ENCODE peak calls at places on chromosome 13, in five cellular contexts. C is endodermal cell; W is cardiac muscle cell; G is CD4-positive, CD25-positive, alpha-beta regulatory T cell; E is aorta. M is an unnamed sample.

GRCh38 chr13:43428545-43429287 is 358.1 kb downstream of the ENOX1 start:
- DNase-seq in C (peak; percentile 53), W (peak; percentile 51), G (no peak), E (no peak), M (no peak)

GRCh38 chr13:45368571-45368970 is 27.6 kb upstream of the TPT1 start:
- DNase-seq in C (no peak), W (no peak), G (no peak), E (no peak), M (no peak)

GRCh38 chr13:93690139-93690538 is 463.5 kb downstream of the GPC6 start:
- DNase-seq in C (peak; percentile 60), W (peak; percentile 75), G (no peak), E (no peak), M (peak; percentile 48)

GRCh38 chr13:46622918-46623256 is 69.9 kb downstream of the LRCH1 start:
- DNase-seq in C (no peak), W (no peak), G (no peak), E (no peak), M (peak; percentile 86)

GRCh38 chr13:101875717-101876393 is 423.4 kb downstream of the ITGBL1 start:
- DNase-seq in C (no peak), W (no peak), G (no peak), E (no peak), M (peak; percentile 0)

GRCh38 chr13:71632721-71633120 is 234.3 kb downstream of the DACH1 start:
- DNase-seq in C (no peak), W (no peak), G (no peak), E (no peak), M (no peak)

GRCh38 chr13:76813874-76814273 is 72.3 kb downstream of the KCTD12 start:
- DNase-seq in C (no peak), W (no peak), G (no peak), E (no peak), M (no peak)

GRCh38 chr13:95754069-95754468 is 77.1 kb downstream of the DNAJC3 start:
- DNase-seq in C (no peak), W (no peak), G (no peak), E (no peak), M (peak; percentile 28)

GRCh38 chr13:60590775-60591174 is 193.8 kb downstream of the TDRD3 start:
- DNase-seq in C (no peak), W (no peak), G (no peak), E (no peak), M (no peak)

GRCh38 chr13:74134777-74135305 is 637 bp upstream of the KLF12 start:
- DNase-seq in C (no peak), W (peak; percentile 71), G (peak; percentile 46), E (peak; percentile 88), M (no peak)

GRCh38 chr13:54733639-54734038 is 1705.0 kb downstream of the OLFM4 start:
- DNase-seq in C (peak; percentile 62), W (peak; percentile 24), G (no peak), E (no peak), M (no peak)

GRCh38 chr13:23621316-23621645 is 51.1 kb downstream of the TNFRSF19 start:
- DNase-seq in C (no peak), W (no peak), G (no peak), E (no peak), M (peak; percentile 42)

GRCh38 chr13:107144432-107144831 is 576.5 kb upstream of the ARGLU1 start:
- DNase-seq in C (no peak), W (no peak), G (no peak), E (no peak), M (no peak)

GRCh38 chr13:30021611-30022010 is 171.2 kb upstream of the UBL3 start:
- DNase-seq in C (no peak), W (no peak), G (no peak), E (no peak), M (peak; percentile 12)

GRCh38 chr13:68176486-68176885 is 946.4 kb upstream of the PCDH9 start:
- DNase-seq in C (no peak), W (no peak), G (no peak), E (no peak), M (peak; percentile 42)

GRCh38 chr13:94369862-94370491 is 109.5 kb downstream of the DCT start:
- DNase-seq in C (no peak), W (no peak), G (no peak), E (no peak), M (peak; percentile 52)

GRCh38 chr13:43339843-43340550 is 316.6 kb downstream of the DNAJC15 start:
- DNase-seq in C (no peak), W (no peak), G (no peak), E (no peak), M (peak; percentile 34)

GRCh38 chr13:94351292-94352000 is 128.0 kb downstream of the DCT start:
- DNase-seq in C (no peak), W (no peak), G (no peak), E (no peak), M (peak; percentile 64)

GRCh38 chr13:59931621-59932020 is 232.1 kb downstream of the DIAPH3 start:
- DNase-seq in C (no peak), W (no peak), G (no peak), E (no peak), M (no peak)

GRCh38 chr13:26011996-26012688 is 39.7 kb downstream of the SHISA2 start:
- DNase-seq in C (no peak), W (no peak), G (peak; percentile 69), E (no peak), M (no peak)

GRCh38 chr13:77448689-77449088 is 86.8 kb upstream of the SCEL start:
- DNase-seq in C (peak; percentile 61), W (no peak), G (no peak), E (no peak), M (no peak)

GRCh38 chr13:87674143-87674772 is 3.1 kb downstream of the SLITRK5 start:
- DNase-seq in C (peak; percentile 55), W (peak; percentile 14), G (no peak), E (no peak), M (no peak)

GRCh38 chr13:32889986-32890565 is 126.1 kb upstream of the KL start:
- DNase-seq in C (no peak), W (no peak), G (no peak), E (no peak), M (peak; percentile 38)

GRCh38 chr13:20525144-20525600 is 485 bp downstream of the CRYL1 start:
- DNase-seq in C (peak; percentile 63), W (peak; percentile 29), G (peak; percentile 54), E (peak; percentile 81), M (peak; percentile 12)

GRCh38 chr13:112714366-112714765 is 24.5 kb downstream of the ATP11A start:
- DNase-seq in C (no peak), W (no peak), G (no peak), E (no peak), M (no peak)

GRCh38 chr13:112648101-112648500 is 41.7 kb upstream of the ATP11A start:
- DNase-seq in C (peak; percentile 42), W (no peak), G (no peak), E (no peak), M (no peak)

GRCh38 chr13:73934215-73934623 is 200.0 kb downstream of the KLF12 start:
- DNase-seq in C (no peak), W (no peak), G (no peak), E (no peak), M (no peak)

GRCh38 chr13:38008636-38009035 is 139.1 kb upstream of the TRPC4 start:
- DNase-seq in C (no peak), W (peak; percentile 62), G (no peak), E (no peak), M (no peak)

GRCh38 chr13:39269004-39269403 is 230.7 kb downstream of the NHLRC3 start:
- DNase-seq in C (no peak), W (no peak), G (no peak), E (no peak), M (no peak)
- H3K4me3 ChIP-seq in C (no peak overlapping the region), W (no peak overlapping the region), G (no peak overlapping the region), E (no peak overlapping the region), M (no peak overlapping the region)

DNA sequence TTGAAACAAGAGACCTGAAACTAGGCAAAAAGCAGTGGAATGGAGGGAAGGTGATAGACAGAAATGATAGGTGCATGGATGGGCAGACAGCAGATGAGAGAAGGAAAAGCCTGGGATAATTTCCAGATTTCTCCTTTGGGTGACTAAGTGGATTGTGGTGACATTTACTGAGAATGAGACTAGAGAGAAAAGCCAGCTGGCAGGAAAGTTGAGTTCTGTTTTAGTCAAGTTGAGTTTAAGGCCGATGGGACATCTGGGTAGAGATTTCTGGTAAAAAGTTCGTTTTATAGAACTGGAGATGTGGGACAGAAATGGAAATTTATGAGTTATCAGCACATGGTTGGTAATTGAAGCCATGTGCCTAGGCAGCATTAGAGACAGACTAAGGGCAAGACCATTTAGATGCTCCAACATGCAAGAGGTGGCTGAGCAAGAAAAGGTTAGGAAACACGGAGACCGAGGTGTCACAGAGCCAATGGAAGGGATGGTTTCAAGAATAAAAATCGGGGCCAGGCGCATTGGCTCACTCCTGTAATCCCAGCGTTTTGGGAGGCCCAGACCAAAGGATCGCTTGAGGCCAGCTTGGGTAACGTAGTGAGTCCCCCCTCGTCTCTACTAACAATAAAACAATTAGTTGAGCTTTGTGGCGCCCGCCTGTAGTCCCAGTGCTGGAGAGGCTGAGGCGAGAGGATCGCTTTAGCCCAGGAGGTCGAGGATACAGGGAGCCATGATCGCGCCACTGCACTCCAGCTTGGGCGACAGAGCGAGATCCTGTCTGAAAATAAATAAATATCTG is 9.6 kb upstream of the DGKH start:
- DNase-seq in C (no peak), W (no peak), G (no peak), E (no peak), M (no peak)
- H3K4me3 ChIP-seq in C (peak overlapping the region; percentile 89), W (peak overlapping the region; percentile 55), G (peak overlapping the region; percentile 89), E (no peak overlapping the region), M (peak overlapping the region; percentile 85)

GRCh38 chr13:100154835-100155463 is 66.1 kb downstream of the PCCA start:
- DNase-seq in C (no peak), W (no peak), G (no peak), E (no peak), M (no peak)

GRCh38 chr13:100163375-100163774 is 74.5 kb downstream of the PCCA start:
- DNase-seq in C (no peak), W (no peak), G (no peak), E (no peak), M (no peak)

GRCh38 chr13:100158569-100158968 is 69.7 kb downstream of the PCCA start:
- DNase-seq in C (no peak), W (no peak), G (no peak), E (no peak), M (no peak)

GRCh38 chr13:100156786-100157185 is 67.9 kb downstream of the PCCA start:
- DNase-seq in C (no peak), W (no peak), G (no peak), E (no peak), M (peak; percentile 31)

DNA sequence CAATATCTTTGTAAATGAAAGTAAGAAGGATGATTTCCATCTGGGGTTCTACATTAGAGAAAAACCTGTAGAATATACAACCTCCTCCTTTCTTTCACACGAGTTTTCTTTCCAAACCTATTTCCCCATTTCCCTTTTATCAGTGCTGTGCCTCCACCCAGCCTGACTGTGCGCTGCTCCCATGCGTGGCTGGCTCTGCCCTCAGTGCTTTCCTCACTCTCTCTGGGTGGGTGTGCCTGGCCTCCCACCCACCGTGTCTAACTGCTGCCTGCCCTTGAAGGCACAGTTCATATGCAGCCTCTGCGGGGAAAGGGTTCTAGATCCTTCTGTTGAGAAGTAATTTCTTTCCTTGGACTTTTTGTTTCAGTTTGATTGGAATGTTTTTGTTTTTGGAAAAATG is 70.7 kb downstream of the PCCA start:
- DNase-seq in C (no peak), W (no peak), G (no peak), E (no peak), M (no peak)
- H3K4me3 ChIP-seq in C (no peak overlapping the region), W (no peak overlapping the region), G (no peak overlapping the region), E (no peak overlapping the region), M (no peak overlapping the region)

DNA sequence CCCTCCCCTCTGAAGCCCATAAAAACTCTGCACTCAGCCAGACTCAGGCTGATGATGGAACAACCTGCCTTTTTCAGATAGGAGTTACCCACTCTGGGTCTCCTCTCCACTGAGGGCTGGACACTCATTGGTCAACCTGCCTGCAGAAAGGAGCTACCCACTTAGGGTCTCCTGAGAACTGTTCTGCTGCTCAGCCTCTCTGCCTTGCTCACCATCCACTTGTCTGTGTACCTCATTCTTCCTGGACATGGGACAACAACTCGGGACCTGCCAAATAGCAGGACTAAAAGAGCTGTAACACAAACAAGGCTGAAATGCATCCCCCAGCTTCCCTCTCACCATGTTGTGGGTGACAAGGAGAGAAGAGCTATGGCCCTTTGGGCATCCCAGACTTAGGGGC is 18.4 kb upstream of the RCBTB2 start:
- DNase-seq in C (no peak), W (no peak), G (peak; percentile 20), E (no peak), M (no peak)
- H3K4me3 ChIP-seq in C (no peak overlapping the region), W (no peak overlapping the region), G (no peak overlapping the region), E (no peak overlapping the region), M (no peak overlapping the region)

M was measured in fibroblast of the aortic adventitia.